ENCODE peak calls at places on chromosomes 2 and 18, in nine cellular contexts. Y is brain microvascular endothelial cell, Z is type B pancreatic cell, H is ACHN, S is foreskin keratinocyte, P is nephron progenitor cell, O is HCT116, X is SK-MEL-5, C is hypothalamus. D is an unnamed sample.
A peak's percentile ranks its signal among the peaks of the same experiment; 100 is the strongest.

GRCh38 chr2:63701406-63701805 is 112.6 kb downstream of the MDH1 start:
- DNase-seq in S (no peak), P (no peak), Z (no peak), Y (no peak), H (no peak), O (no peak), X (peak; percentile 69), C (no peak), D (no peak)

GRCh38 chr18:58391113-58391892 is 237.6 kb downstream of the ALPK2 start:
- DNase-seq in Z (no peak), H (no peak), S (no peak), X (no peak), O (no peak), Y (no peak), C (no peak), P (no peak), D (no peak)

GRCh38 chr2:62604336-62604735 is 98.3 kb upstream of the TMEM17 start:
- DNase-seq in Z (no peak), C (no peak), Y (no peak), S (peak; percentile 97), O (no peak), H (no peak), P (no peak), X (no peak), D (no peak)

GRCh38 chr18:69840445-69840844 is 107.2 kb downstream of the CD226 start:
- DNase-seq in X (no peak), O (no peak), S (no peak), Z (no peak), P (no peak), Y (peak; percentile 64), C (no peak), H (no peak), D (no peak)

GRCh38 chr2:40165503-40165867 is 286.4 kb downstream of the SLC8A1 start:
- DNase-seq in Y (no peak), S (no peak), C (no peak), X (no peak), P (no peak), O (no peak), Z (no peak), H (no peak), D (no peak)

GRCh38 chr2:74587664-74588277 is 33.3 kb downstream of the DOK1 start:
- DNase-seq in Z (no peak), P (peak; percentile 61), C (peak; percentile 31), H (peak; percentile 72), O (peak; percentile 8), X (peak; percentile 89), S (no peak), Y (peak; percentile 65), D (no peak)

GRCh38 chr18:78736015-78736690 is 243.5 kb upstream of the SALL3 start:
- DNase-seq in Y (no peak), X (no peak), H (no peak), C (no peak), O (no peak), P (no peak), Z (no peak), S (no peak), D (no peak)

GRCh38 chr2:234147335-234147861 is 96.9 kb downstream of the SPP2 start:
- DNase-seq in P (no peak), X (no peak), O (peak; percentile 31), Z (no peak), S (no peak), Y (no peak), H (peak; percentile 45), C (no peak), D (no peak)

GRCh38 chr2:50850290-50850969 is 181.5 kb downstream of the NRXN1 start:
- DNase-seq in C (no peak), H (no peak), X (no peak), P (no peak), S (no peak), O (no peak), Z (no peak), Y (no peak), D (no peak)

GRCh38 chr18:65091737-65092329 is 659.0 kb upstream of the CDH7 start:
- DNase-seq in P (peak; percentile 13), O (no peak), X (peak; percentile 68), Z (no peak), C (no peak), S (peak; percentile 1), H (peak; percentile 47), Y (peak; percentile 10), D (no peak)

GRCh38 chr2:30164131-30164925 is 17.5 kb downstream of the YPEL5 start:
- DNase-seq in S (no peak), C (no peak), P (no peak), Z (no peak), H (no peak), Y (no peak), O (no peak), X (no peak), D (peak; percentile 68)

GRCh38 chr2:28407976-28408690 is 15.5 kb downstream of the FOSL2 start:
- DNase-seq in Y (no peak), P (no peak), O (no peak), X (no peak), H (peak; percentile 9), Z (no peak), S (no peak), C (no peak), D (no peak)

GRCh38 chr18:22345733-22346132 is 72.0 kb downstream of the CTAGE1 start:
- DNase-seq in Z (no peak), S (no peak), P (no peak), O (no peak), X (no peak), C (no peak), Y (no peak), H (no peak), D (peak; percentile 45)

GRCh38 chr18:79123948-79124347 is 54.8 kb downstream of the ATP9B start:
- DNase-seq in X (no peak), P (no peak), C (no peak), Y (no peak), S (peak; percentile 5), O (no peak), H (no peak), Z (no peak), D (no peak)

GRCh38 chr2:152583512-152584188 is 133.6 kb downstream of the PRPF40A start:
- DNase-seq in O (no peak), X (no peak), S (no peak), P (no peak), H (no peak), C (no peak), Y (no peak), Z (no peak), D (peak; percentile 53)

GRCh38 chr2:10159486-10160160 is 37.1 kb downstream of the RRM2 start:
- DNase-seq in S (no peak), X (peak; percentile 38), O (no peak), H (no peak), C (no peak), Z (no peak), P (no peak), Y (no peak), D (no peak)

GRCh38 chr2:68937346-68938055 is 15.2 kb downstream of the GKN2 start:
- DNase-seq in Y (no peak), S (no peak), H (no peak), P (no peak), C (no peak), X (no peak), Z (no peak), O (no peak), D (peak; percentile 45)

GRCh38 chr2:31138037-31138962 is at the start of gene GALNT14:
- DNase-seq in X (peak; percentile 44), Y (peak; percentile 16), O (no peak), C (no peak), S (peak; percentile 48), H (peak; percentile 86), Z (peak; percentile 74), P (peak; percentile 79), D (peak; percentile 87)

GRCh38 chr18:79400091-79400590 is 4.4 kb downstream of the NFATC1 start:
- DNase-seq in Z (no peak), C (no peak), X (no peak), H (peak; percentile 20), P (peak; percentile 56), Y (no peak), O (no peak), S (no peak), D (no peak)

GRCh38 chr2:12325806-12326205 is 390.9 kb upstream of the TRIB2 start:
- DNase-seq in P (no peak), X (no peak), O (no peak), Y (peak; percentile 83), S (no peak), C (no peak), H (peak; percentile 40), Z (no peak), D (no peak)

GRCh38 chr18:48803951-48804855 is 146.6 kb downstream of the SMAD7 start:
- DNase-seq in O (no peak), Y (no peak), P (peak; percentile 0), Z (peak; percentile 62), X (no peak), C (no peak), H (no peak), S (no peak), D (no peak)

D was measured in esophagus muscularis mucosa.